ENCODE peak calls at places on chromosomes 6 and 20, in four cellular contexts. O, M, F and D are unnamed samples.

GRCh38 chr20:18272451-18272850 is 15.9 kb upstream of the ZNF133 start:
- DNase-seq in O (peak), M (peak), F (no peak), D (peak)

GRCh38 chr6:135291288-135292116 is 110.4 kb downstream of the MYB start:
- DNase-seq in O (no peak), M (peak), F (no peak), D (peak)

GRCh38 chr20:39795401-39796272 is 833.5 kb downstream of the DHX35 start:
- DNase-seq in O (no peak), M (no peak), F (no peak), D (peak)

GRCh38 chr20:60236613-60237012 is 278.4 kb downstream of the CDH26 start:
- DNase-seq in O (no peak), M (no peak), F (no peak), D (no peak)

GRCh38 chr6:56570434-56571359 is 72.0 kb downstream of the DST start:
- DNase-seq in O (no peak), M (peak), F (no peak), D (peak)

GRCh38 chr6:25311251-25311910 is 32.2 kb downstream of the CARMIL1 start:
- DNase-seq in O (no peak), M (peak), F (no peak), D (peak)

GRCh38 chr6:41531591-41532582 is 14.3 kb upstream of the FOXP4 start:
- DNase-seq in O (no peak), M (peak), F (no peak), D (no peak)

GRCh38 chr20:41618807-41619294 is 674 bp upstream of the CHD6 start:
- DNase-seq in O (no peak), M (no peak), F (no peak), D (no peak)

GRCh38 chr6:63690210-63690609 is 54.6 kb downstream of the PHF3 start:
- DNase-seq in O (no peak), M (no peak), F (no peak), D (no peak)

GRCh38 chr6:148382856-148383255 is 40.2 kb downstream of the SASH1 start:
- DNase-seq in O (no peak), M (peak), F (no peak), D (no peak)

GRCh38 chr6:43061861-43062260 is 2.4 kb downstream of the KLC4 start:
- DNase-seq in O (no peak), M (no peak), F (no peak), D (no peak)

GRCh38 chr6:70289299-70289698 is 13.6 kb downstream of the COL9A1 start:
- DNase-seq in O (no peak), M (no peak), F (no peak), D (no peak)

GRCh38 chr6:116157391-116157790 is 31.5 kb upstream of the COL10A1 start:
- DNase-seq in O (no peak), M (no peak), F (no peak), D (no peak)

DNA sequence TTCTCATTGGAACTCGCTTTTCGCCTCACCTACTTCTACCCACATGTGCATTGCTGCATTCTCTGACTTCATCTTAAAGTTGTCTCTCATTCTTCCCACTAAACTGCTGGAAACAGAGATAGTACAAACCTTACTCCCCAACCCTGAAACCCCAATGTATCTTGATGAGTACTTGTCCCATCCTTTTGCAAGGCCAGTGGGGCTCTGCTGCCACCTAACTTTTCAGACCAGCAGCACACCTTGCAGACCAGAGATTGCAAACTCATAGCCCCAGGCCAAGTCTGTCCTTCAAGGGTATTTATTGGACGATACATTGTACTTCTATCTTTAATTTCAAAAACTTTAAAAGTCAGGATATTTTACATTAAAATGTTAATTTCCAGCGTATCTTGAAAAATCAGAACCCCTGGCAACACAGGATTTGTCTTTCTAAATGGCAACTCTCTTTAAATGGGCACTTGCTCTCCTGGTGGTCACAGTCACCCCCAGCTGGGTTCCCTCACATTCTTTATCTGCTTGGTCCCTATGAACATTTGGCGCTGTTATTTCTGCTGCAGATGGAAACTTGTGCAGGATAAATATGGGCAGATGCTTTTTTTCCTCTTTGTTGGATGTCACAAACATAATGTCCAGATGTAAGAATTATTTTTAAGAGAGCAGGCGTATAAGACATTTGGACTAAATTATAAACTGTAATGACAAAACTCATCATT is 83.9 kb downstream of the SOD2 start:
- DNase-seq in O (no peak), M (peak), F (no peak), D (peak)
- TF ChIP-seq CTCF in O (peak), M (peak), F (peak), D (peak)

GRCh38 chr20:24211972-24212371 is 223.4 kb upstream of the GGTLC1 start:
- DNase-seq in O (no peak), M (no peak), F (no peak), D (no peak)

GRCh38 chr20:24207803-24208300 is 219.3 kb upstream of the GGTLC1 start:
- DNase-seq in O (no peak), M (no peak), F (no peak), D (no peak)

GRCh38 chr20:24206995-24207394 is 218.4 kb upstream of the GGTLC1 start:
- DNase-seq in O (no peak), M (peak), F (no peak), D (no peak)

GRCh38 chr20:24212494-24212893 is 223.9 kb upstream of the GGTLC1 start:
- DNase-seq in O (no peak), M (no peak), F (no peak), D (no peak)

DNA sequence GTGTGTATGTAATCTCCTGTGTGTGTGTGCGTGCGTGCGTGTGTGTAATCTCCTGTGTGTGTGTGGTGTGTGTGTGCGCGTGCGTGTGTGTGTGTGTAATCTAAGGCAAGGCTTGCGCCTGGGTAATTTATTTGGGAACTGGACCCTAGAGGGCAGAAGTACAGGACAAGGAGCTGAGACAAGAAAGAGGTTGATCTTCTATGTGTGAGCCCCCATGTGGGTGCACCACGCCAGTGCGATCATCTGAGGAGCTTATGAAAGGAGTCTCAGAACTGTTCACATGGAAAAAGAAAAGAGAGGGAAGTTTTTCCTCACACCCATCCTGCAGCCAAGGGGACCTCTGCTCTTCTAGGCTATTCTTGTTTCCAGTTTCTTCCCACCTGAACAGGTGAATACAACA is 220.1 kb upstream of the GGTLC1 start:
- DNase-seq in O (no peak), M (no peak), F (no peak), D (no peak)
- TF ChIP-seq CTCF in O (no peak), M (no peak), F (no peak), D (no peak)

GRCh38 chr20:50668326-50668725 is 23.0 kb downstream of the RIPOR3 start:
- DNase-seq in O (no peak), M (no peak), F (no peak), D (no peak)

GRCh38 chr20:50671626-50672025 is 19.7 kb downstream of the RIPOR3 start:
- DNase-seq in O (no peak), M (no peak), F (no peak), D (no peak)

GRCh38 chr20:50672400-50673145 is 18.8 kb downstream of the RIPOR3 start:
- DNase-seq in O (no peak), M (no peak), F (no peak), D (no peak)

GRCh38 chr20:50668798-50669197 is 22.5 kb downstream of the RIPOR3 start:
- DNase-seq in O (no peak), M (no peak), F (no peak), D (no peak)

DNA sequence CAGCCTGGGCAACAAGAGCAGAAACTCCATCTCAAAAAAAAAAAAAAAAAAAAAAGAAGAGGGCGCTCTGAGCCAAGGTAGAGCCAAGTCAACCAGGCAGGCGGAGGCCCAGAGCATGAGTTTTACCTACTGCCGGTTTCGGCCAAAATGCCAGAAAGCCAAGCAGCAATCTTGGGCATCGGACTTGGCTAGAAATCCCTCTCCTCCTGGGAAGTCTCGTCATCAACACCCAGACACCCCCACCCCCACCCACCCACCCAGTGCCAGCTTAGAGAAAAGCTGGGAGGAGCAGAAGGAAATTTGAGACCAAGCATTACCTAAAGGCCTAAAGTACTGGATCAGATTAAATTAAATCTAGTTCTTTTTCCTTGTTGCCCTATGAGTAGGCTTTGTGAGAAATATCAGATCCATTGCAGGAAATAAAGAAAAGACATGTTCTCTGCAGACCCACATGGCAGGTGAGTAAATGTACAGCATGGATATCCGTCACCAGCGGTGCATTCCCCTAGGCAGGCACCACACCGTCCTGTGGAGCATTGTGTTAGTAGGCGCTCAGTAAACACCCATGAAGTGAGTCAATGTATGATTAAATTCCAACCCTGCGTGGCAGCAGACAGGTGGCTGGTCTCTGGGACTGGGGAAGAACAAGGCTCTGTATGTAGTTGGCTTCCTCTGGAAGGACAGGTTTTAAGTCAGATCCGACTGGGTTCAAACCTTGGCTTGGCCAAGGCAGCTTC is 21.0 kb downstream of the RIPOR3 start:
- DNase-seq in O (no peak), M (no peak), F (peak), D (peak)
- TF ChIP-seq CTCF in O (no peak), M (no peak), F (no peak), D (no peak)

DNA sequence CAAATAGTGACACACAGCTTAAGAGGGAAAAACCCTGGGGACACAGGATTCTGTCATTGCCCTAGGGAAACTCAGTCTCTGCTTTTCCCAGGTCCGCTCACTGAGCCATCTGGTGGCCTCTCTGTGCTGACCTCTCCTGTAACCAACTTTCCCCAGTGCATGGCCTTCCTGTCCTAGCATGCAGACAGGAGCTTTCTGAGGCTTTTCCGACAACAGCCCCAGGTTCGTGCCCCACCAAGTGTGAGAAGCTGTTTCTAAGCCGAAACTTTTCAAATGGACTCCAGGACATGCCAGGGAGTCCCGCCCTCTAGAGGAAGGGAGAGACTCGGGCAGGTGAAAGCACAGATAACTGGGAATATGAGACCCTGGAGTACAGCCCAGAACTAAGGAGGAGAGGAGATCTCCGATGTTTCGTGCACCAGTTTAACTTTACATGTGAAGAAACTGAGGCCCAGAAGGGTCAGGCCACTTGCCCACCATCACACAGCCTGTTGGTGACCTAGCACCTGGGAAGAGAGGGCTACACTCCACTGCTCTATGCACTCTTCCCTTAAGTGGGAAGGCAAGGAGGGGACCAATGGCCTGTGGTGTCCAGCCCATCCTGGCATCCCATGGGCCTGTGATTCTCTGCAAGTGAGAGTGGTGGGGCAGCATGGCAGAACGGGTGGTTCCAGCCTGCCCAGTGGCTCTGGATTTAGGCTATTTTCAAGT is 46.2 kb downstream of the RPP40 start:
- DNase-seq in O (no peak), M (no peak), F (no peak), D (peak)
- TF ChIP-seq CTCF in O (peak), M (peak), F (peak), D (peak)

DNA sequence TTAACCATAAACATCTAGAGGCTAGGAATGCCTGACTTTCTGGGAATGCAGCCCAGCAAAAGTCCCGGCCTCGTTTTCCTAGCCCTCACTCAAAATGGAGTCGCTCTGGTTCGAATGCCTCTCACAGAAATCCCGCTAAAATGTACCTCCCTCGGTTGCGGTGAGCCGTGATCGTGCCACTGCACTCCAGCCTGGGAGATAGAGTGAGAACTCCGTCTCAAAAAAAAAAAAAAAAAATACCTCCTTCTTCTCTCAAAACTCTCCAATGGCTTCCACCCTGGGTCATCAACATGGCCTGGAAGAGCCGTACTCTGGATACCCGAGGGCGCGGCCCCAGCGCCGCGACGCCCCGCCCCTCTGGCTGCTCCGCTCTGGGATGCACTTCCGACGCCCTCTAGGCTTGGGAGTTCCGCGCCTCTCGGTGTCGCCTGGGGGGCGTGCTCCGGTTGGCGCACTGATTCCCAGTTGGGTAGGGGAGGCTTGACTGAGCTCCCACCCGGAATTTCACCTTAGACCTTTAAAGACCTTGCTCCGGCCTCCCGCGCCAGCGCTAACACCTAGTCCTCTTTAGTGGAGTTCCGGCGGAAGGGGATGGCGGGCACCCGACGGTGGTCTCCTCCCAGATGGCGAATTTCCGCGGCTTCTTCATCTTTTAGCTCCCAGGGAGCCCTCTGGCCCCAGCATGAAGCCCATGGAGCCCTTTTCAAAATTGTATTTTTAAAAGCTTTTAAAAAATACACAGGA is 12.3 kb downstream of the HMGN4 start:
- DNase-seq in O (peak), M (peak), F (peak), D (peak)
- TF ChIP-seq CTCF in O (no peak), M (no peak), F (no peak), D (no peak)

DNA sequence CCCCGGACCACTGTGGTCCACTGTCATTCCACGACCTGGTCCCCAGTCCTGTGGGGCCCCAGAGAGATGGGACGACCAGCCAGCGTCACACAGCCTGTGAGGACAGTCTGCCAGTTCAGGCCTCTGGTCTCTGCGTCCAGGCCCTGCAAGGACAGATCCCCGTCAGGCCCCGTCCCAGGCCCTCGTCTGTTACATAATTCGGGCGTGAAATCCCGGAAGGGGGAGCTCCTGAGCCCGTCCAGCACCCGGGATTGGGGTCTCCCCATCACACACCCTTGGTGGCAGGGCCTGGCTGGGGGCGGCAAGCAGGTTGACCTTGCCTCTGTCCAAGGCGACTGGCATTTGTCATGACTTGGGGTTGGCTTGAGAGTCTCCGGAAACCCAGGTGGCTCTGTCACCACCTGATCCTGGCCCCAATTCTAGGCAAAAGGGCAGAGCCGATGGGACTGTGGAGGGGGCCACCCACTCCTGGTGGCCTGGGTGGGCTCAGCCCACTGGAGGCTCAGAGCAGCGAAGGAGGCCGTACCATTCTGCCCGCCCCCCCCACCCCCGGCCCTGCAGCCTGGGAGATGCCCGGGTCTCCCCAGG is 73.8 kb upstream of the GATA5 start:
- DNase-seq in O (peak), M (no peak), F (no peak), D (peak)
- TF ChIP-seq CTCF in O (peak), M (no peak), F (no peak), D (peak)

DNA sequence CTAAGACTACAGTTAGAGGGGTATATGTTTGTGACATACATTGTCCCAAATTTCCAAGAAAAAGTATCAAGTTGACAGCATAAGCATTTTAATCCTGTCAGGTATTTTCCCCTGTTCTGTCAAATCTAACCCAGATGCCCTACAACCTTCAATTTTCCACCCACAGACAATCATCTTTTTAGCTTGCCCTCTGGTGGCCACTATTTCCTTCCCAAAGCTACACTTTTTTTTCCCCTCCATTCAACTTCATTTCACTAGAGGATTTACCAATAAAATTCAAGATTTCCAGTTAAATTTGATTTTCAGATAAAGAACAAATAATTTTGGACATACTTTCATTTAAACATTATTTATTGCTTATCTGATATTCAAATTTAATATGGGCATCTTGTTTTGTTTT is 286.6 kb downstream of the TENT5A start:
- DNase-seq in O (no peak), M (peak), F (no peak), D (peak)
- TF ChIP-seq CTCF in O (peak), M (peak), F (peak), D (peak)

DNA sequence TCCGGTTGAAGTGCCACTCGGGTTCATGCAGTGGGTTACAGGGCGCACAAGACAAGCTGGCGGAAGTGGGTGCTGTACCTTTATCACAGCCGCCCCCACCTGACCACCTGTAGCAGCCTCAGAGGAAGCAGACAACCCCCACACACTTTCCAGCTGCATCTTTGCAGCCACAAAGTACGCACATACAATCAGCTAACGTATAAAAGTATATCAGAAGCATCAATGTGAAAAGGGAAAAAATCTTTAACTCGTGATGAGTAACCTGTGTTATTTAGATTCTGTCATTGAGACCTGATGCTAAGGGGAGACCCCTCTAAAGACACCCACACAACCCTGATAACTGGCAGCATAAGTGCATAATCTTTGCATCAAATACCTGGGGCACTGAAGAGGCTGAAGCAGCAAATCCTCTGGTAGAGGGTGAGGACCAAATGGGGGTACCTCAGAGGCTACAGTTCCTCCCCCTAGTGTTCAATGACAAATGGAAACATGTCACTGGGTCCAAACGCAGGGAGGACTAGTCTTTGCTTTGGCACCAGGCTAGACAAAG is 22.1 kb downstream of the BACH2 start:
- DNase-seq in O (no peak), M (no peak), F (no peak), D (no peak)
- TF ChIP-seq CTCF in O (no peak), M (no peak), F (no peak), D (no peak)